ENCODE peak calls at places on chromosomes 16 and 17, in five cellular contexts. One of them, this sample, is unnamed.

GRCh38 chr16:75742424-75743047 is 16.2 kb upstream of the CPHXL start:
- DNase-seq in midbrain: no peak
- DNase-seq in T-helper 1 cell: no peak
- DNase-seq in epithelial cell of esophagus: no peak
- DNase-seq in left ventricle myocardium inferior: no peak
- DNase-seq in this sample: peak

GRCh38 chr17:1211287-1211686 is 31.5 kb upstream of the ABR start:
- DNase-seq in T-helper 1 cell: no peak
- DNase-seq in midbrain: no peak
- DNase-seq in epithelial cell of esophagus: no peak
- DNase-seq in left ventricle myocardium inferior: no peak
- DNase-seq in this sample: no peak

GRCh38 chr17:17921192-17922082 is 50.8 kb downstream of the TOM1L2 start:
- DNase-seq in midbrain: peak
- DNase-seq in left ventricle myocardium inferior: no peak
- DNase-seq in epithelial cell of esophagus: peak
- DNase-seq in T-helper 1 cell: no peak
- DNase-seq in this sample: peak

GRCh38 chr16:4535627-4536108 is 2.9 kb downstream of the CDIP1 start:
- DNase-seq in epithelial cell of esophagus: no peak
- DNase-seq in left ventricle myocardium inferior: no peak
- DNase-seq in midbrain: no peak
- DNase-seq in T-helper 1 cell: no peak
- DNase-seq in this sample: no peak

GRCh38 chr17:2087597-2088211 is 32.8 kb downstream of the HIC1 start:
- DNase-seq in epithelial cell of esophagus: no peak
- DNase-seq in left ventricle myocardium inferior: no peak
- DNase-seq in T-helper 1 cell: no peak
- DNase-seq in midbrain: no peak
- DNase-seq in this sample: no peak

GRCh38 chr16:78487471-78487870 is 388.0 kb downstream of the WWOX start:
- DNase-seq in epithelial cell of esophagus: no peak
- DNase-seq in left ventricle myocardium inferior: no peak
- DNase-seq in T-helper 1 cell: no peak
- DNase-seq in midbrain: no peak
- DNase-seq in this sample: no peak

GRCh38 chr16:12170103-12171025 is 193.8 kb downstream of the SNX29 start:
- DNase-seq in T-helper 1 cell: no peak
- DNase-seq in left ventricle myocardium inferior: no peak
- DNase-seq in epithelial cell of esophagus: no peak
- DNase-seq in midbrain: no peak
- DNase-seq in this sample: no peak

GRCh38 chr17:11645426-11645825 is 47.2 kb downstream of the DNAH9 start:
- DNase-seq in epithelial cell of esophagus: no peak
- DNase-seq in midbrain: no peak
- DNase-seq in left ventricle myocardium inferior: no peak
- DNase-seq in T-helper 1 cell: no peak
- DNase-seq in this sample: no peak

GRCh38 chr16:85335584-85336492 is 223.6 kb upstream of the CIBAR2 start:
- DNase-seq in midbrain: no peak
- DNase-seq in epithelial cell of esophagus: peak
- DNase-seq in left ventricle myocardium inferior: no peak
- DNase-seq in T-helper 1 cell: no peak
- DNase-seq in this sample: peak

GRCh38 chr16:82192665-82193064 is 22.6 kb upstream of the MPHOSPH6 start:
- DNase-seq in left ventricle myocardium inferior: no peak
- DNase-seq in T-helper 1 cell: no peak
- DNase-seq in midbrain: no peak
- DNase-seq in epithelial cell of esophagus: peak
- DNase-seq in this sample: peak

This sample was measured in MCF 10A.